ENCODE peak calls at places on chromosome 9, in five cellular contexts. L, Y, R, Z and S are unnamed samples.

GRCh38 chr9:106075991-106076390 is 381.6 kb downstream of the TMEM38B start:
- DNase-seq in Z (no peak), Y (peak; percentile 84), L (no peak), R (no peak), S (peak; percentile 61)

GRCh38 chr9:4596165-4596922 is 65.8 kb upstream of the PLPP6 start:
- DNase-seq in R (no peak), Z (peak; percentile 25), L (no peak), Y (no peak), S (no peak)

GRCh38 chr9:27047126-27047525 is 41.7 kb upstream of the LRRC19 start:
- DNase-seq in Y (no peak), Z (no peak), R (no peak), L (no peak), S (no peak)

GRCh38 chr9:108671794-108672193 is 184.0 kb downstream of the ACTL7B start:
- DNase-seq in L (no peak), Y (no peak), R (no peak), Z (no peak), S (no peak)

GRCh38 chr9:15219511-15219910 is 87.5 kb downstream of the TTC39B start:
- DNase-seq in Z (no peak), R (no peak), L (no peak), Y (no peak), S (no peak)

GRCh38 chr9:92538541-92538940 is 2.8 kb upstream of the ECM2 start:
- DNase-seq in Y (no peak), R (no peak), L (no peak), Z (no peak), S (no peak)

GRCh38 chr9:18768951-18769622 is 263.9 kb downstream of the SAXO1 start:
- DNase-seq in R (no peak), L (no peak), Y (no peak), Z (no peak), S (no peak)

GRCh38 chr9:88775037-88775471 is 216.2 kb upstream of the S1PR3 start:
- DNase-seq in Y (peak; percentile 91), Z (no peak), R (no peak), L (no peak), S (no peak)

GRCh38 chr9:134457321-134457923 is 131.2 kb downstream of the RXRA start:
- DNase-seq in L (no peak), Y (no peak), Z (no peak), R (peak; percentile 22), S (no peak)

GRCh38 chr9:75739884-75740611 is 150.4 kb upstream of the PCSK5 start:
- DNase-seq in L (no peak), R (no peak), Z (no peak), Y (no peak), S (no peak)

GRCh38 chr9:109478665-109479380 is 19.3 kb downstream of the PTPN3 start:
- DNase-seq in Y (no peak), Z (no peak), R (no peak), L (no peak), S (no peak)

GRCh38 chr9:117704024-117704575 is at the start of gene TLR4:
- DNase-seq in R (peak; percentile 90), L (no peak), Z (peak; percentile 9), Y (peak; percentile 38), S (peak; percentile 22)

GRCh38 chr9:4197548-4197947 is 102.3 kb downstream of the GLIS3 start:
- DNase-seq in L (no peak), Y (no peak), Z (no peak), R (no peak), S (peak; percentile 54)

GRCh38 chr9:109311731-109312130 is 9.1 kb downstream of the EPB41L4B start:
- DNase-seq in Y (no peak), L (no peak), Z (no peak), R (no peak), S (no peak)

GRCh38 chr9:903886-904285 is 62.4 kb downstream of the DMRT1 start:
- DNase-seq in R (no peak), Z (no peak), Y (no peak), L (no peak), S (no peak)